ENCODE peak calls at places on chromosomes 7 and 10, in five cellular contexts. H is IMR-90, Z is gastrocnemius medialis, B is uterus, M is lower leg skin. G is an unnamed sample.

GRCh38 chr10:17229967-17230682 is 2.1 kb downstream of the VIM start:
- DNase-seq in H (peak), Z (peak), B (peak), M (peak), G (peak)

GRCh38 chr10:29517352-29517923 is 117.3 kb downstream of the SVIL start:
- DNase-seq in H (peak), Z (no peak), B (no peak), M (no peak), G (peak)

GRCh38 chr7:130721486-130722277 is 12.3 kb downstream of the KLF14 start:
- DNase-seq in H (peak), Z (peak), B (peak), M (peak), G (peak)

GRCh38 chr10:93437000-93437945 is 44.9 kb downstream of the MYOF start:
- DNase-seq in H (peak), Z (peak), B (peak), M (peak), G (peak)

GRCh38 chr7:139855498-139856270 is 26.6 kb downstream of the TBXAS1 start:
- DNase-seq in H (no peak), Z (no peak), B (no peak), M (no peak), G (no peak)

GRCh38 chr7:115838829-115839228 is 191.7 kb downstream of the TFEC start:
- DNase-seq in H (peak), Z (no peak), B (no peak), M (no peak), G (no peak)

GRCh38 chr7:108441392-108441955 is 14.8 kb downstream of the NRCAM start:
- DNase-seq in H (no peak), Z (no peak), B (no peak), M (no peak), G (no peak)

GRCh38 chr7:49639068-49639593 is 134.3 kb upstream of the VWC2 start:
- DNase-seq in H (no peak), Z (no peak), B (no peak), M (no peak), G (no peak)

GRCh38 chr10:60140681-60141632 is 234.6 kb upstream of the CCDC6 start:
- DNase-seq in H (peak), Z (peak), B (peak), M (no peak), G (no peak)

GRCh38 chr10:7671121-7671520 is 4.4 kb upstream of the ITIH5 start:
- DNase-seq in H (no peak), Z (no peak), B (no peak), M (no peak), G (no peak)

GRCh38 chr10:75305675-75306074 is 69.9 kb upstream of the COMTD1 start:
- DNase-seq in H (no peak), Z (no peak), B (no peak), M (no peak), G (no peak)
- TF ChIP-seq POLR2A in H (no peak), Z (no peak), B (no peak), M (no peak), G (no peak)

GRCh38 chr10:109619914-109620313 is 303.4 kb downstream of the XPNPEP1 start:
- DNase-seq in H (no peak), Z (no peak), B (no peak), M (no peak), G (no peak)

GRCh38 chr10:109618748-109619147 is 304.6 kb downstream of the XPNPEP1 start:
- DNase-seq in H (no peak), Z (no peak), B (no peak), M (no peak), G (no peak)

DNA sequence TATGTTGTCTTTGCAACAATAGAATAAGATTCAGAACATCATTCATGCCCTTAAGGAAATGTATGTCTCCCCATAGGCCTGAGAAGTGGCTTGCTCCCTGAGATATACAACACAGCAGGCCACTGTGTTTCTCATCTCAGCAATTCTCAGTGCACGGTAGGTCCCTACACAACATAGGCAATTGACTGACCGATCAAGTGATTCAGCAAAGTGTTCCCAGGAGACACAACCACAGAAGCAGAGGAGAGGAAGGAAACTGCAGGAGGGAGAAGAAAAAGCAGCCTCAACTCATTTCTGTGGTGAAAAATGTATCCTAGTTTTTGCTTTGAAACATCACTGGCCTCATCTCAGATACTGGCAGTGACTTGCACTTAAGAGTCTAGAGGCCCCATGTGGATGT is 307.0 kb downstream of the XPNPEP1 start:
- DNase-seq in H (no peak), Z (no peak), B (no peak), M (no peak), G (no peak)
- TF ChIP-seq CTCF in H (no peak), Z (no peak), B (no peak), M (no peak), G (no peak)

GRCh38 chr10:131022981-131023380 is 288.5 kb downstream of the TCERG1L start:
- DNase-seq in H (no peak), Z (no peak), B (no peak), M (no peak), G (no peak)

GRCh38 chr10:131021967-131022366 is 289.6 kb downstream of the TCERG1L start:
- DNase-seq in H (no peak), Z (no peak), B (no peak), M (no peak), G (no peak)

GRCh38 chr10:131022369-131022768 is 289.2 kb downstream of the TCERG1L start:
- DNase-seq in H (no peak), Z (no peak), B (no peak), M (no peak), G (no peak)

GRCh38 chr10:131020775-131021174 is 290.7 kb downstream of the TCERG1L start:
- DNase-seq in H (no peak), Z (no peak), B (no peak), M (no peak), G (no peak)

GRCh38 chr10:131021246-131021895 is 290.1 kb downstream of the TCERG1L start:
- DNase-seq in H (no peak), Z (no peak), B (no peak), M (no peak), G (no peak)
- TF ChIP-seq POLR2A in H (no peak), Z (no peak), B (no peak), M (no peak), G (no peak)

GRCh38 chr7:79421751-79422150 is 31.7 kb downstream of the MAGI2 start:
- DNase-seq in H (no peak), Z (no peak), B (no peak), M (no peak), G (no peak)
- TF ChIP-seq CTCF in H (no peak), Z (no peak), B (no peak), M (no peak), G (no peak)

GRCh38 chr10:99984635-99985034 is 25.1 kb downstream of the DNMBP start:
- DNase-seq in H (no peak), Z (no peak), B (no peak), M (no peak), G (no peak)

GRCh38 chr10:99982728-99983127 is 27.0 kb downstream of the DNMBP start:
- DNase-seq in H (no peak), Z (no peak), B (no peak), M (no peak), G (no peak)

GRCh38 chr10:99981581-99982199 is 28.1 kb downstream of the DNMBP start:
- DNase-seq in H (no peak), Z (no peak), B (no peak), M (no peak), G (no peak)

GRCh38 chr10:99984201-99984600 is 25.5 kb downstream of the DNMBP start:
- DNase-seq in H (peak), Z (no peak), B (no peak), M (no peak), G (no peak)

GRCh38 chr10:99983280-99983988 is 26.3 kb downstream of the DNMBP start:
- DNase-seq in H (peak), Z (peak), B (peak), M (peak), G (peak)
- TF ChIP-seq POLR2A in H (peak), Z (no peak), B (no peak), M (no peak), G (no peak)

GRCh38 chr7:2555121-2556052 is at the start of gene BRAT1:
- DNase-seq in H (peak), Z (peak), B (peak), M (peak), G (peak)
- TF ChIP-seq CTCF in H (peak), Z (peak), B (peak), M (no peak), G (peak)

DNA sequence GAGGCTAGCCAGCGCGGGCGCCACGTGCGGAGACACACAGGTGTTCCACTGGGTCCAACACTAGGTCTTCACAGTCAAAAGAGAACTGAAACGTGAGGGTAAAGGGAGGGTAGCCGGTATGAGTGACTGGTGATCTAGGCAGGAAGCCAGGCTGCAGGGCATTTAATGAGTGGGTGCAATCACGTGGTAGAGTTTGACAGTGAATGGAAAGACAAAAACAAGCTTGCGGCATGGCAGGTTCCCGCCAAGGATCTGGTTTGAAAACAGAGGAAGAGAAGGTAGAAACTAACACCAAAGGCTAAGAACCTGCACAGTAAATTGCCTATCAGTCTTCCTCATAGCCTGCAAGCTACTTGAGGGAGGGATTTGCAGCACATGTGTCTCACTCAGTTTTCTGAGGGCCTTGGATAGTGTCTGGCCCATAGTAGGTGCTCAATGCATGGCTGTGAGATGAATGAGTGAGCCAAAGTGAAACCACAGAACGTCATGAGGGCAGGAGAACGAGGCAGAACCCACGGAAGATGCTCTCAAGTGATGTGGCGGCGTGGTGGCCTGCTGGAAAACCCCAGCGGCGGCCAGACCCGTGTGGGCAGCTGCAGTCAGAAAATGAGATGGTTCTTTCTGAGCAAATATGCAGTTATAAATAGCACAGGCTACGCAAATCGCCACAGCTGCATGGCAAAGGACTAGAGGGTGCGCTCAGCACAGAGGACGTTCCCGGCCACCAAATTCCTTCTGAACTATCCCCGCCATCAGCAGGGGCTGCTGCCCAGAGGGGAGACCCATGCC is 183.6 kb upstream of the NFE2L3 start:
- DNase-seq in H (no peak), Z (no peak), B (no peak), M (no peak), G (no peak)
- TF ChIP-seq POLR2A in H (no peak), Z (no peak), B (no peak), M (no peak), G (no peak)

GRCh38 chr7:22110227-22110839 is 164.6 kb upstream of the CDCA7L start:
- DNase-seq in H (peak), Z (peak), B (peak), M (peak), G (peak)

GRCh38 chr7:22110881-22111280 is 165.2 kb upstream of the CDCA7L start:
- DNase-seq in H (no peak), Z (no peak), B (no peak), M (no peak), G (no peak)

GRCh38 chr7:22108151-22108845 is 162.6 kb upstream of the CDCA7L start:
- DNase-seq in H (no peak), Z (no peak), B (no peak), M (no peak), G (no peak)

GRCh38 chr7:22111661-22112060 is 166.0 kb upstream of the CDCA7L start:
- DNase-seq in H (no peak), Z (no peak), B (no peak), M (no peak), G (no peak)

GRCh38 chr7:22109761-22110160 is 164.1 kb upstream of the CDCA7L start:
- DNase-seq in H (peak), Z (no peak), B (no peak), M (no peak), G (no peak)
- TF ChIP-seq CTCF in H (peak), Z (no peak), B (no peak), M (no peak), G (no peak)

G was measured in tibial nerve.